ENCODE peak calls at places on chromosomes 12 and 14, in four cellular contexts. One of them, this sample, is unnamed.

GRCh38 chr14:89787525-89787924 is 167.0 kb downstream of the EFCAB11 start:
- DNase-seq in psoas muscle: no peak
- DNase-seq in NCI-H1092 treated with DMSO at 0.1 percent for 48 hours: no peak
- DNase-seq in NCI-H1436: no peak
- DNase-seq in this sample: no peak

GRCh38 chr14:31881531-31882310 is 195.4 kb upstream of the ARHGAP5 start:
- DNase-seq in NCI-H1436: no peak
- DNase-seq in NCI-H1092 treated with DMSO at 0.1 percent for 48 hours: no peak
- DNase-seq in psoas muscle: no peak
- DNase-seq in this sample: no peak

GRCh38 chr12:132622437-132623071 is 4.0 kb downstream of the P2RX2 start:
- DNase-seq in psoas muscle: peak; percentile 47
- DNase-seq in NCI-H1436: no peak
- DNase-seq in NCI-H1092 treated with DMSO at 0.1 percent for 48 hours: no peak
- DNase-seq in this sample: no peak

GRCh38 chr12:42235426-42235825 is 2.6 kb downstream of the YAF2 start:
- DNase-seq in NCI-H1436: no peak
- DNase-seq in psoas muscle: no peak
- DNase-seq in NCI-H1092 treated with DMSO at 0.1 percent for 48 hours: no peak
- DNase-seq in this sample: no peak

GRCh38 chr14:51295666-51296263 is 55.7 kb downstream of the TMX1 start:
- DNase-seq in psoas muscle: no peak
- DNase-seq in NCI-H1092 treated with DMSO at 0.1 percent for 48 hours: no peak
- DNase-seq in NCI-H1436: no peak
- DNase-seq in this sample: no peak

GRCh38 chr12:122395319-122395718 is 27.1 kb downstream of the CLIP1 start:
- DNase-seq in NCI-H1092 treated with DMSO at 0.1 percent for 48 hours: no peak
- DNase-seq in NCI-H1436: no peak
- DNase-seq in psoas muscle: no peak
- DNase-seq in this sample: no peak

GRCh38 chr14:33812181-33812580 is 138.7 kb downstream of the EGLN3 start:
- DNase-seq in NCI-H1092 treated with DMSO at 0.1 percent for 48 hours: no peak
- DNase-seq in NCI-H1436: no peak
- DNase-seq in psoas muscle: no peak
- DNase-seq in this sample: no peak

GRCh38 chr14:106845286-106846087 is 1319.1 kb downstream of the TMEM121 start:
- DNase-seq in psoas muscle: no peak
- DNase-seq in NCI-H1092 treated with DMSO at 0.1 percent for 48 hours: peak; percentile 15
- DNase-seq in NCI-H1436: peak; percentile 61
- DNase-seq in this sample: peak; percentile 63

GRCh38 chr12:46383654-46384450 is 11.3 kb upstream of the SLC38A2 start:
- DNase-seq in NCI-H1436: peak; percentile 46
- DNase-seq in psoas muscle: peak; percentile 97
- DNase-seq in NCI-H1092 treated with DMSO at 0.1 percent for 48 hours: peak; percentile 83
- DNase-seq in this sample: peak; percentile 43

GRCh38 chr12:87760943-87761342 is 268.3 kb downstream of the C12orf50 start:
- DNase-seq in NCI-H1436: no peak
- DNase-seq in NCI-H1092 treated with DMSO at 0.1 percent for 48 hours: no peak
- DNase-seq in psoas muscle: no peak
- DNase-seq in this sample: no peak

GRCh38 chr14:100842799-100843198 is 16.9 kb downstream of the MEG3 start:
- DNase-seq in NCI-H1436: peak; percentile 38
- DNase-seq in NCI-H1092 treated with DMSO at 0.1 percent for 48 hours: peak; percentile 5
- DNase-seq in psoas muscle: no peak
- DNase-seq in this sample: no peak

GRCh38 chr14:33469898-33470297 is 481.0 kb downstream of the EGLN3 start:
- DNase-seq in NCI-H1092 treated with DMSO at 0.1 percent for 48 hours: no peak
- DNase-seq in NCI-H1436: no peak
- DNase-seq in psoas muscle: no peak
- DNase-seq in this sample: no peak

GRCh38 chr12:9333129-9333528 is 124.9 kb upstream of the PZP start:
- DNase-seq in NCI-H1092 treated with DMSO at 0.1 percent for 48 hours: no peak
- DNase-seq in psoas muscle: no peak
- DNase-seq in NCI-H1436: no peak
- DNase-seq in this sample: no peak

This sample was measured in NCI-H2107.